ENCODE peak calls at places on chromosomes 3 and 15, in six cellular contexts. One of them, this sample, is unnamed.

GRCh38 chr3:157498374-157498773 is 4.8 kb downstream of the VEPH1 start:
- DNase-seq in HepG2: no peak
- DNase-seq in H1: no peak
- DNase-seq in GM12878: no peak
- DNase-seq in K562: no peak
- DNase-seq in HCT116: no peak
- DNase-seq in this sample: no peak

GRCh38 chr15:29870495-29871151 is 48.4 kb upstream of the TJP1 start:
- DNase-seq in HCT116: no peak
- DNase-seq in GM12878: no peak
- DNase-seq in H1: no peak
- DNase-seq in K562: no peak
- DNase-seq in HepG2: no peak
- DNase-seq in this sample: no peak

GRCh38 chr3:25592510-25592968 is 72.2 kb downstream of the TOP2B start:
- DNase-seq in HepG2: peak
- DNase-seq in HCT116: peak
- DNase-seq in H1: no peak
- DNase-seq in GM12878: no peak
- DNase-seq in K562: peak
- DNase-seq in this sample: no peak

GRCh38 chr3:89216021-89216739 is 108.8 kb downstream of the EPHA3 start:
- DNase-seq in K562: no peak
- DNase-seq in H1: no peak
- DNase-seq in HepG2: no peak
- DNase-seq in HCT116: no peak
- DNase-seq in GM12878: no peak
- DNase-seq in this sample: no peak

GRCh38 chr3:128965818-128966217 is 28.1 kb downstream of the CFAP92 start:
- DNase-seq in H1: no peak
- DNase-seq in HCT116: no peak
- DNase-seq in HepG2: no peak
- DNase-seq in K562: no peak
- DNase-seq in GM12878: no peak
- DNase-seq in this sample: no peak

GRCh38 chr3:185823280-185824044 is 1.4 kb downstream of the IGF2BP2 start:
- DNase-seq in HCT116: no peak
- DNase-seq in H1: no peak
- DNase-seq in K562: peak
- DNase-seq in HepG2: no peak
- DNase-seq in GM12878: no peak
- DNase-seq in this sample: no peak

GRCh38 chr3:30399394-30400181 is 206.8 kb upstream of the TGFBR2 start:
- DNase-seq in HCT116: no peak
- DNase-seq in HepG2: no peak
- DNase-seq in H1: no peak
- DNase-seq in K562: no peak
- DNase-seq in GM12878: no peak
- DNase-seq in this sample: no peak

GRCh38 chr3:28916713-28917499 is 364.0 kb upstream of the RBMS3 start:
- DNase-seq in H1: peak
- DNase-seq in GM12878: peak
- DNase-seq in HCT116: no peak
- DNase-seq in HepG2: no peak
- DNase-seq in K562: no peak
- DNase-seq in this sample: peak

GRCh38 chr3:9786825-9787654 is 5.2 kb downstream of the TADA3 start:
- DNase-seq in HepG2: no peak
- DNase-seq in H1: no peak
- DNase-seq in HCT116: no peak
- DNase-seq in K562: no peak
- DNase-seq in GM12878: no peak
- DNase-seq in this sample: no peak

GRCh38 chr3:60094392-60094947 is 1044.6 kb upstream of the CFAP20DC start:
- DNase-seq in K562: no peak
- DNase-seq in HepG2: no peak
- DNase-seq in GM12878: no peak
- DNase-seq in H1: no peak
- DNase-seq in HCT116: no peak
- DNase-seq in this sample: no peak

GRCh38 chr15:86611392-86612040 is 531.8 kb downstream of the AGBL1 start:
- DNase-seq in K562: no peak
- DNase-seq in H1: no peak
- DNase-seq in HCT116: no peak
- DNase-seq in HepG2: no peak
- DNase-seq in GM12878: no peak
- DNase-seq in this sample: no peak

GRCh38 chr15:35038655-35039534 is 46.2 kb downstream of the NANOGP8 start:
- DNase-seq in H1: no peak
- DNase-seq in HepG2: no peak
- DNase-seq in K562: no peak
- DNase-seq in HCT116: no peak
- DNase-seq in GM12878: no peak
- DNase-seq in this sample: no peak

GRCh38 chr3:126891141-126891540 is 91.8 kb upstream of the PLXNA1 start:
- DNase-seq in GM12878: no peak
- DNase-seq in H1: no peak
- DNase-seq in HCT116: no peak
- DNase-seq in K562: no peak
- DNase-seq in HepG2: no peak
- DNase-seq in this sample: no peak

GRCh38 chr3:58626841-58627579 is 39.6 kb downstream of the FAM3D start:
- DNase-seq in HCT116: no peak
- DNase-seq in H1: no peak
- DNase-seq in HepG2: no peak
- DNase-seq in GM12878: no peak
- DNase-seq in K562: no peak
- DNase-seq in this sample: no peak

GRCh38 chr3:191566469-191566868 is 105.5 kb downstream of the PYDC2 start:
- DNase-seq in GM12878: no peak
- DNase-seq in H1: no peak
- DNase-seq in K562: no peak
- DNase-seq in HepG2: no peak
- DNase-seq in HCT116: no peak
- DNase-seq in this sample: no peak

GRCh38 chr3:72520690-72521308 is 327.4 kb downstream of the SHQ1 start:
- DNase-seq in K562: no peak
- DNase-seq in GM12878: no peak
- DNase-seq in HepG2: peak
- DNase-seq in HCT116: peak
- DNase-seq in H1: no peak
- DNase-seq in this sample: no peak

GRCh38 chr3:143134446-143134845 is 14.9 kb downstream of the CHST2 start:
- DNase-seq in GM12878: no peak
- DNase-seq in K562: no peak
- DNase-seq in H1: no peak
- DNase-seq in HCT116: no peak
- DNase-seq in HepG2: no peak
- DNase-seq in this sample: peak

GRCh38 chr3:150232992-150233451 is 175.1 kb upstream of the TSC22D2 start:
- DNase-seq in H1: no peak
- DNase-seq in K562: no peak
- DNase-seq in GM12878: no peak
- DNase-seq in HepG2: no peak
- DNase-seq in HCT116: no peak
- DNase-seq in this sample: no peak

GRCh38 chr3:70040386-70040785 is 40.9 kb downstream of the SAMMSON start:
- DNase-seq in HepG2: no peak
- DNase-seq in HCT116: no peak
- DNase-seq in K562: no peak
- DNase-seq in GM12878: no peak
- DNase-seq in H1: no peak
- DNase-seq in this sample: no peak

GRCh38 chr3:105518806-105519418 is 152.2 kb downstream of the ALCAM start:
- DNase-seq in GM12878: peak
- DNase-seq in K562: peak
- DNase-seq in HCT116: peak
- DNase-seq in H1: no peak
- DNase-seq in HepG2: peak
- DNase-seq in this sample: peak

GRCh38 chr15:36912311-36912712 is 188.0 kb downstream of the MEIS2 start:
- DNase-seq in K562: no peak
- DNase-seq in HCT116: no peak
- DNase-seq in GM12878: no peak
- DNase-seq in H1: no peak
- DNase-seq in HepG2: no peak
- DNase-seq in this sample: no peak

GRCh38 chr3:196740476-196741400 is 1.1 kb downstream of the PAK2 start:
- DNase-seq in HCT116: no peak
- DNase-seq in K562: peak
- DNase-seq in GM12878: no peak
- DNase-seq in HepG2: peak
- DNase-seq in H1: no peak
- DNase-seq in this sample: peak

GRCh38 chr3:157083824-157084223 is 76.1 kb downstream of the CCNL1 start:
- DNase-seq in GM12878: no peak
- DNase-seq in HCT116: no peak
- DNase-seq in HepG2: no peak
- DNase-seq in H1: no peak
- DNase-seq in K562: no peak
- DNase-seq in this sample: no peak

GRCh38 chr3:166829896-166830295 is 550.2 kb downstream of the ZBBX start:
- DNase-seq in K562: no peak
- DNase-seq in HepG2: peak
- DNase-seq in H1: no peak
- DNase-seq in GM12878: no peak
- DNase-seq in HCT116: no peak
- DNase-seq in this sample: no peak

GRCh38 chr15:31255176-31255510 is 71.5 kb upstream of the KLF13 start:
- DNase-seq in H1: no peak
- DNase-seq in GM12878: no peak
- DNase-seq in HepG2: no peak
- DNase-seq in HCT116: no peak
- DNase-seq in K562: no peak
- DNase-seq in this sample: no peak

GRCh38 chr3:76470285-76470684 is 569.6 kb upstream of the ROBO2 start:
- DNase-seq in H1: no peak
- DNase-seq in K562: no peak
- DNase-seq in GM12878: no peak
- DNase-seq in HepG2: no peak
- DNase-seq in HCT116: no peak
- DNase-seq in this sample: no peak

GRCh38 chr15:25243800-25244097 is 195.1 kb downstream of the UBE3A start:
- DNase-seq in H1: no peak
- DNase-seq in HepG2: no peak
- DNase-seq in K562: no peak
- DNase-seq in GM12878: no peak
- DNase-seq in HCT116: no peak
- DNase-seq in this sample: no peak

GRCh38 chr15:66369773-66370651 is 13.5 kb upstream of the TIPIN start:
- DNase-seq in GM12878: peak
- DNase-seq in H1: no peak
- DNase-seq in HepG2: no peak
- DNase-seq in HCT116: no peak
- DNase-seq in K562: peak
- DNase-seq in this sample: no peak

GRCh38 chr15:66894363-66894762 is 171.0 kb upstream of the SMAD3 start:
- DNase-seq in H1: no peak
- DNase-seq in HepG2: peak
- DNase-seq in GM12878: no peak
- DNase-seq in HCT116: no peak
- DNase-seq in K562: peak
- DNase-seq in this sample: no peak

GRCh38 chr3:183381673-183382072 is 46.7 kb downstream of the MCF2L2 start:
- DNase-seq in GM12878: no peak
- DNase-seq in HepG2: no peak
- DNase-seq in H1: no peak
- DNase-seq in HCT116: no peak
- DNase-seq in K562: no peak
- DNase-seq in this sample: no peak
- TF ChIP-seq ZNF274 in GM12878: no peak
- TF ChIP-seq ZNF274 in HepG2: no peak
- TF ChIP-seq ZNF274 in H1: no peak
- TF ChIP-seq ZNF274 in HCT116: no peak
- TF ChIP-seq ZNF274 in K562: no peak
- TF ChIP-seq ZNF274 in this sample: no peak

GRCh38 chr3:174438501-174439156 is 420.5 kb upstream of the NAALADL2 start:
- DNase-seq in H1: no peak
- DNase-seq in HepG2: no peak
- DNase-seq in K562: no peak
- DNase-seq in HCT116: peak
- DNase-seq in GM12878: no peak
- DNase-seq in this sample: no peak
- H3K9ac ChIP-seq in H1: no peak
- H3K9ac ChIP-seq in HepG2: no peak
- H3K9ac ChIP-seq in K562: no peak
- H3K9ac ChIP-seq in HCT116: peak
- H3K9ac ChIP-seq in GM12878: no peak
- H3K9ac ChIP-seq in this sample: no peak

DNA sequence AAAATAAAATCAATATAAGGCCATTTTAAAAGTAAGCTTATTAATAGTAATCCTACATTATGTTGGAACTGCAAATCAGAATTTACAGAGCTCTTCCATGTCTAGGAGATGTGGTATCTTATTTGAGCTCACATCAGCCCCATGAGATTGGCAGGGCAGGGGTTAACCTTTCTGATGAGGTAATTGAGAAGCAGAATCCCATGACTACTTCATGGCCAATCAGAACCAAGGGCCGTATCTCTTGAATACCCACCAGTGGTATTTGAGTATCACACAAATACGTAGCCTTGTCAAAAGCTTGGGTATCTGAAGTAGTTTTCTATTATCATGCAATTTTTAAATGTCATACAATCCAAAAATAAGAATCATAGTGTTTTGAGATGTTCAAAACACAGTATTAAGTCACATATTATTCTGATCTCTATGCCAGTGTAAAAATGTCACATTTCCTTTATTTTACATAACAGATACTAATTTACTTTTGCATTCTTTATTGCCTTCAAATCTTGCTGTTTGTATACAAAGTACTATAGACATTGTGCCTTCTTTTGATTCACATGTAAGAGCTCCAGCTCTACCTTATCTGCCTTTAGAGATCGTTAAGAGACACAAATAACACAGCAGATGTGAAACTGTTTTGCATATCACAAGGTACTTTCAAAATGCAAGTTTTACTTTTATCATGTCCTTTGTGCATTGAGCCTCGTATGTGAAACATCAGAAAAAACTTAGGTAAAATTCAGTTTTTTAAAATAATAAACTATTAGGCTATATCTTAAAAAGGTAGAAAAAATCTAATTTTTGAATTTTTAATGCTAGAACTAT is 251.7 kb upstream of the GOLGA6L4 start:
- DNase-seq in HepG2: no peak
- DNase-seq in H1: no peak
- DNase-seq in K562: no peak
- DNase-seq in GM12878: no peak
- DNase-seq in HCT116: no peak
- DNase-seq in this sample: no peak
- TF ChIP-seq ZNF274 in HepG2: no peak
- TF ChIP-seq ZNF274 in H1: no peak
- TF ChIP-seq ZNF274 in K562: no peak
- TF ChIP-seq ZNF274 in GM12878: no peak
- TF ChIP-seq ZNF274 in HCT116: no peak
- TF ChIP-seq ZNF274 in this sample: no peak

DNA sequence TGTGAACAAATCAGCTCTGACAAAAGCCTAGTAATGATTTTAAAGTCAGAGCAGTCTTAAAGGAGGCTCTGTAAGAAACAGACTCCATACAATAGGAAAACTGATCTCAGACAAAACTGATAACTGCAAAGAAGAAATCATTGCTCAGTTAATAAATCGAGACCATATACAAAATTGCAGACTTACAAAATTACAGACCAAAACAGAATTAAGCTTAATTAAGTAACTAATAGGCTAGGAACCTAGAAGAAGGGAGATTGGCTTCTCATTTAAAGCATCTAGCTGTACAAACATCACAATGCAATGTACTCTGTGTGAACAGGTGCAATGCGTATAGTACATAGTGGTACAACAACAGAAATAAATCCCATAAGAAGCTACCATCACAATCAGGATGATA is 46.3 kb downstream of the ZBTB20 start:
- DNase-seq in HCT116: no peak
- DNase-seq in K562: no peak
- DNase-seq in HepG2: no peak
- DNase-seq in GM12878: no peak
- DNase-seq in H1: no peak
- DNase-seq in this sample: no peak
- H3K9ac ChIP-seq in HCT116: no peak
- H3K9ac ChIP-seq in K562: no peak
- H3K9ac ChIP-seq in HepG2: no peak
- H3K9ac ChIP-seq in GM12878: no peak
- H3K9ac ChIP-seq in H1: no peak
- H3K9ac ChIP-seq in this sample: no peak

This sample was measured in NT2/D1.